ENCODE peak calls at places on chromosomes 7 and 10, in eight cellular contexts. N, C, V, S, F, X, M and Z are unnamed samples.
A peak's percentile ranks its signal among the peaks of the same experiment; 100 is the strongest.

GRCh38 chr7:156940421-156941122 is 8.9 kb upstream of the NOM1 start:
- DNase-seq in N (no peak), C (no peak), V (no peak), S (no peak), F (no peak), X (no peak), M (no peak), Z (no peak)

GRCh38 chr10:119120413-119120867 is 16.5 kb downstream of the DENND10 start:
- DNase-seq in N (no peak), C (no peak), V (no peak), S (no peak), F (peak; percentile 42), X (no peak), M (peak; percentile 63), Z (no peak)

GRCh38 chr7:91019686-91020385 is 244.4 kb upstream of the FZD1 start:
- DNase-seq in N (no peak), C (no peak), V (no peak), S (no peak), F (no peak), X (no peak), M (no peak), Z (no peak)

GRCh38 chr7:23598321-23598720 is 1.1 kb downstream of the CCDC126 start:
- DNase-seq in N (no peak), C (no peak), V (no peak), S (no peak), F (no peak), X (no peak), M (no peak), Z (no peak)

GRCh38 chr10:98433881-98434732 is 12.6 kb downstream of the HPS1 start:
- DNase-seq in N (no peak), C (no peak), V (peak; percentile 31), S (no peak), F (no peak), X (no peak), M (peak; percentile 5), Z (no peak)

GRCh38 chr10:108095932-108096925 is 931.7 kb upstream of the SORCS1 start:
- DNase-seq in N (no peak), C (no peak), V (no peak), S (no peak), F (no peak), X (peak; percentile 62), M (no peak), Z (no peak)

GRCh38 chr7:2596636-2597635 is 34.9 kb upstream of the TTYH3 start:
- DNase-seq in N (no peak), C (no peak), V (no peak), S (no peak), F (no peak), X (no peak), M (no peak), Z (no peak)

GRCh38 chr10:4294996-4295792 is 510.2 kb upstream of the KLF6 start:
- DNase-seq in N (no peak), C (no peak), V (no peak), S (no peak), F (no peak), X (no peak), M (no peak), Z (no peak)

GRCh38 chr7:80087051-80087767 is 47.4 kb upstream of the GNAI1 start:
- DNase-seq in N (no peak), C (no peak), V (peak; percentile 17), S (no peak), F (no peak), X (no peak), M (no peak), Z (no peak)

GRCh38 chr7:128053991-128054390 is 22.8 kb upstream of the LRRC4 start:
- DNase-seq in N (no peak), C (no peak), V (no peak), S (no peak), F (no peak), X (no peak), M (no peak), Z (no peak)

GRCh38 chr10:1454964-1455363 is 282.4 kb downstream of the ADARB2 start:
- DNase-seq in N (no peak), C (no peak), V (no peak), S (no peak), F (no peak), X (no peak), M (no peak), Z (no peak)

GRCh38 chr7:12785473-12785872 is 98.0 kb downstream of the ARL4A start:
- DNase-seq in N (no peak), C (no peak), V (no peak), S (no peak), F (no peak), X (no peak), M (no peak), Z (no peak)

GRCh38 chr7:28225581-28225980 is 45.0 kb upstream of the JAZF1 start:
- DNase-seq in N (no peak), C (no peak), V (no peak), S (peak; percentile 14), F (no peak), X (no peak), M (no peak), Z (no peak)

GRCh38 chr7:55573526-55573925 is 1.2 kb upstream of the VOPP1 start:
- DNase-seq in N (no peak), C (no peak), V (no peak), S (no peak), F (no peak), X (no peak), M (no peak), Z (no peak)

GRCh38 chr7:64959072-64959747 is 31.6 kb downstream of the ZNF117 start:
- DNase-seq in N (no peak), C (no peak), V (no peak), S (no peak), F (no peak), X (no peak), M (no peak), Z (no peak)

GRCh38 chr7:105304040-105304895 is 84.5 kb downstream of the SRPK2 start:
- DNase-seq in N (no peak), C (no peak), V (peak; percentile 21), S (no peak), F (no peak), X (no peak), M (no peak), Z (peak; percentile 22)

GRCh38 chr7:16712916-16713315 is 40.6 kb upstream of the TSPAN13 start:
- DNase-seq in N (no peak), C (no peak), V (no peak), S (no peak), F (no peak), X (no peak), M (no peak), Z (no peak)

GRCh38 chr10:9299966-9300365 is 1245.5 kb downstream of the GATA3 start:
- DNase-seq in N (no peak), C (no peak), V (no peak), S (no peak), F (no peak), X (no peak), M (no peak), Z (no peak)

GRCh38 chr10:114337510-114338462 is 66.5 kb downstream of the AFAP1L2 start:
- DNase-seq in N (no peak), C (no peak), V (no peak), S (no peak), F (no peak), X (no peak), M (peak; percentile 63), Z (no peak)